ENCODE peak calls at places on chromosomes 1 and 21, in six cellular contexts. Y is neural progenitor cell, O is HuH-7, B is hippocampal formation, A is KG1, R is RWPE1. Q is an unnamed sample.

GRCh38 chr1:187481581-187482148 is 652.9 kb downstream of the PLA2G4A start:
- DNase-seq in Y (no peak), O (no peak), B (no peak), A (no peak), R (no peak), Q (no peak)

GRCh38 chr1:113058861-113059441 is 14.0 kb upstream of the LRIG2 start:
- DNase-seq in Y (peak), O (no peak), B (no peak), A (no peak), R (no peak), Q (no peak)

GRCh38 chr1:100482167-100482566 is 55.8 kb upstream of the GPR88 start:
- DNase-seq in Y (no peak), O (no peak), B (no peak), A (no peak), R (no peak), Q (no peak)

GRCh38 chr1:201167625-201167991 is 13.3 kb upstream of the TMEM9 start:
- DNase-seq in Y (no peak), O (no peak), B (no peak), A (no peak), R (no peak), Q (no peak)

GRCh38 chr1:12549106-12549459 is 68.9 kb downstream of the DHRS3 start:
- DNase-seq in Y (no peak), O (no peak), B (no peak), A (no peak), R (no peak), Q (no peak)

GRCh38 chr1:228087771-228088251 is 5.3 kb downstream of the ARF1 start:
- DNase-seq in Y (no peak), O (no peak), B (no peak), A (no peak), R (peak), Q (peak)

GRCh38 chr21:32599146-32599925 is 12.8 kb downstream of the CFAP298 start:
- DNase-seq in Y (no peak), O (no peak), B (no peak), A (no peak), R (no peak), Q (no peak)

GRCh38 chr1:156797212-156797871 is 19.3 kb downstream of the SH2D2A start:
- DNase-seq in Y (peak), O (peak), B (peak), A (peak), R (peak), Q (peak)

GRCh38 chr21:29529139-29529538 is 230.4 kb downstream of the BACH1 start:
- DNase-seq in Y (no peak), O (no peak), B (no peak), A (no peak), R (no peak), Q (no peak)

GRCh38 chr1:245880754-245881403 is 626.2 kb downstream of the SMYD3 start:
- DNase-seq in Y (no peak), O (no peak), B (no peak), A (no peak), R (no peak), Q (no peak)

GRCh38 chr1:204321665-204322064 is 38.1 kb downstream of the PLEKHA6 start:
- DNase-seq in Y (no peak), O (no peak), B (no peak), A (no peak), R (peak), Q (no peak)

GRCh38 chr1:147292635-147293251 is 50.3 kb downstream of the CHD1L start:
- DNase-seq in Y (no peak), O (no peak), B (no peak), A (no peak), R (no peak), Q (peak)

GRCh38 chr1:205356424-205357151 is at the start of gene KLHDC8A:
- DNase-seq in Y (peak), O (no peak), B (peak), A (no peak), R (no peak), Q (no peak)

GRCh38 chr1:98688110-98688739 is 26.7 kb downstream of the SNX7 start:
- DNase-seq in Y (no peak), O (no peak), B (no peak), A (no peak), R (no peak), Q (no peak)

GRCh38 chr1:198967566-198967965 is 328.7 kb downstream of the PTPRC start:
- DNase-seq in Y (no peak), O (no peak), B (no peak), A (no peak), R (no peak), Q (no peak)

GRCh38 chr1:77347646-77348045 is 65.8 kb downstream of the AK5 start:
- DNase-seq in Y (no peak), O (no peak), B (no peak), A (no peak), R (peak), Q (peak)

GRCh38 chr1:111789666-111790316 is 34.1 kb downstream of the DDX20 start:
- DNase-seq in Y (no peak), O (no peak), B (no peak), A (no peak), R (no peak), Q (no peak)

GRCh38 chr1:223723351-223723904 is 11.1 kb downstream of the CAPN2 start:
- DNase-seq in Y (no peak), O (no peak), B (no peak), A (no peak), R (no peak), Q (no peak)

GRCh38 chr1:94039871-94040569 is 80.9 kb downstream of the ABCA4 start:
- DNase-seq in Y (no peak), O (no peak), B (no peak), A (no peak), R (no peak), Q (no peak)

GRCh38 chr1:160681067-160681890 is 30.3 kb downstream of the CD48 start:
- DNase-seq in Y (peak), O (peak), B (no peak), A (peak), R (peak), Q (peak)

GRCh38 chr1:223235091-223235490 is 92.0 kb upstream of the TLR5 start:
- DNase-seq in Y (no peak), O (no peak), B (no peak), A (no peak), R (no peak), Q (no peak)

GRCh38 chr1:64163972-64164371 is 39.5 kb upstream of the UBE2U start:
- DNase-seq in Y (peak), O (no peak), B (peak), A (no peak), R (peak), Q (no peak)

GRCh38 chr1:172638249-172638648 is 20.7 kb upstream of the FASLG start:
- DNase-seq in Y (no peak), O (no peak), B (no peak), A (no peak), R (no peak), Q (no peak)

GRCh38 chr1:167663002-167663772 is 33.2 kb downstream of the RCSD1 start:
- DNase-seq in Y (no peak), O (no peak), B (peak), A (no peak), R (peak), Q (no peak)

GRCh38 chr1:7702365-7702764 is 68.7 kb upstream of the VAMP3 start:
- DNase-seq in Y (peak), O (no peak), B (peak), A (no peak), R (no peak), Q (no peak)

Q was measured in GDM1.